ENCODE peak calls at places on chromosomes 5 and 9, in four cellular contexts. One of them, this sample, is unnamed.

GRCh38 chr9:94065535-94065961 is 18.7 kb upstream of the PTPDC1 start:
- DNase-seq in endodermal cell: peak
- DNase-seq in GM12865: peak
- DNase-seq in A549: peak
- DNase-seq in this sample: peak

GRCh38 chr9:24009322-24009721 is 183.3 kb upstream of the ELAVL2 start:
- DNase-seq in A549: no peak
- DNase-seq in GM12865: no peak
- DNase-seq in endodermal cell: no peak
- DNase-seq in this sample: no peak

GRCh38 chr5:142587354-142587965 is 98.4 kb downstream of the FGF1 start:
- DNase-seq in GM12865: peak
- DNase-seq in A549: peak
- DNase-seq in endodermal cell: peak
- DNase-seq in this sample: peak

GRCh38 chr9:76355886-76356285 is 38.3 kb downstream of the RFK start:
- DNase-seq in GM12865: no peak
- DNase-seq in A549: no peak
- DNase-seq in endodermal cell: no peak
- DNase-seq in this sample: no peak

GRCh38 chr9:1332161-1332560 is 282.0 kb downstream of the DMRT2 start:
- DNase-seq in A549: no peak
- DNase-seq in GM12865: no peak
- DNase-seq in endodermal cell: no peak
- DNase-seq in this sample: peak

GRCh38 chr5:112581811-112582320 is 155.8 kb upstream of the APC start:
- DNase-seq in A549: no peak
- DNase-seq in endodermal cell: no peak
- DNase-seq in GM12865: no peak
- DNase-seq in this sample: no peak

GRCh38 chr5:108260105-108260857 is 121.6 kb downstream of the FBXL17 start:
- DNase-seq in GM12865: peak
- DNase-seq in endodermal cell: peak
- DNase-seq in A549: peak
- DNase-seq in this sample: peak

GRCh38 chr5:170216262-170216864 is 16.4 kb upstream of the C5orf58 start:
- DNase-seq in endodermal cell: peak
- DNase-seq in A549: peak
- DNase-seq in GM12865: peak
- DNase-seq in this sample: peak

GRCh38 chr5:107104774-107105050 is 566.0 kb downstream of the EFNA5 start:
- DNase-seq in GM12865: peak
- DNase-seq in endodermal cell: peak
- DNase-seq in A549: peak
- DNase-seq in this sample: no peak

GRCh38 chr9:112475318-112475717 is 11.3 kb upstream of the KIAA1958 start:
- DNase-seq in A549: no peak
- DNase-seq in GM12865: no peak
- DNase-seq in endodermal cell: no peak
- DNase-seq in this sample: no peak

GRCh38 chr5:115028557-115028956 is 141.2 kb downstream of the TRIM36 start:
- DNase-seq in endodermal cell: peak
- DNase-seq in A549: no peak
- DNase-seq in GM12865: no peak
- DNase-seq in this sample: no peak

DNA sequence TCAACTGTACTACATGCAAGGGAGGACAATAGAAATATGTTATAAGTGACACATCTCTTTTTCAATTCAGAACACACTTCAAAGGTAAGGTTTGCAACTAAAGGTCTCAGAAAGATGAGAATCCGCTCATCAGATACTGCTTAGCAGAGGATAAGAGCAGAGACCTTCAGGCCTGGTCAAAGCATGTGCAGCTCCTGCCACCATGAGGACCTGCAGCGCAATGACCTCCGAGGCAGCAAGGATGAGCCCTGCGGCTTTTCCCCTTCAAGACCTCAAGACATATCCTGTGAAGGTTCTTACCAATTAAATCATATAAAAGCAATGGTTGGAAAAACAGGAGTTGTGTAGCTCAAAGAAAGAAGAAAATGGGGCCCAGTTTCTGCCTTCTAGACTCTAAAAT is 135.8 kb downstream of the TRIM36 start:
- DNase-seq in endodermal cell: peak
- DNase-seq in A549: no peak
- DNase-seq in GM12865: peak
- DNase-seq in this sample: peak
- TF ChIP-seq CTCF in endodermal cell: peak
- TF ChIP-seq CTCF in A549: no peak
- TF ChIP-seq CTCF in GM12865: peak
- TF ChIP-seq CTCF in this sample: no peak

DNA sequence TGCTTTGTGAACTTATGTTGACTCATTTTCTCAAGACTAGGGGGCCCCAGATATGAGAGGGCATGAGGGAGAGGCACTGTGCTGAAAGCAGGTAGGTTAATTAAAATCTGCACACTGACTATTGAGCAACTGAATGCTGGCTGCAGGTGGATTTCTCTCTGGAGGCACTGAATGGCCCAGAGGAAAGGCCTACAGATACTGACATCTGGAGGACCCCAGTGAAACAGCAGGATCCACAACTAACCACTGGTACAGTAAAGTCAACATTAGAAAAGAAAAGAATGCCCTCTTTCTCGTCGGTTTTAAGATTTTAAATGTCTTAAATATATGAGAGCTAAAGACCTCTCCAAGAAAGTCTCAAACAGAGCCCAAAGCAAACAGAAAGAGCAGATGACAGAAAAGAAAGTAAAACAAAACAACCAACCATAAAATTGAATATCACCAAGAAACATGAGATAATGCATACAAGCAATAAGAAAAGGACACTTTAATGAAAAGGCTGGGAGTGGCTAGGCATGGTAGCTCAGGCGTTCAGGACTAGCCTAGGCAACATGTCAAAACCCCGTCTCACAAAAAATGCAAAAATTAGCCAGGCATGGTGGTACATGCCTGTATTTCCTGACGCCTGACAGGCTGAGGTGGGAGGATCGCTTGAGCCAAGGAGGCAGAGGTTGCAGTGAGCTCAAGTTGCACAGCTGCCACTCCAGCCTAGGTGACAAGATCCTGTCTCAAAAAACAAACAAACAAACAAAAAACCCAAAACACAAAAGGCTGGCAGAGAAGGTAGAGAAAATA is 43.3 kb downstream of the PUM3 start:
- DNase-seq in A549: no peak
- DNase-seq in endodermal cell: no peak
- DNase-seq in GM12865: no peak
- DNase-seq in this sample: peak
- TF ChIP-seq CTCF in A549: no peak
- TF ChIP-seq CTCF in endodermal cell: peak
- TF ChIP-seq CTCF in GM12865: no peak
- TF ChIP-seq CTCF in this sample: no peak

GRCh38 chr5:134465856-134466240 is 54.2 kb upstream of the CDKN2AIPNL start:
- DNase-seq in GM12865: peak
- DNase-seq in A549: peak
- DNase-seq in endodermal cell: peak
- DNase-seq in this sample: peak
- TF ChIP-seq CTCF in GM12865: no peak
- TF ChIP-seq CTCF in A549: no peak
- TF ChIP-seq CTCF in endodermal cell: no peak
- TF ChIP-seq CTCF in this sample: no peak

DNA sequence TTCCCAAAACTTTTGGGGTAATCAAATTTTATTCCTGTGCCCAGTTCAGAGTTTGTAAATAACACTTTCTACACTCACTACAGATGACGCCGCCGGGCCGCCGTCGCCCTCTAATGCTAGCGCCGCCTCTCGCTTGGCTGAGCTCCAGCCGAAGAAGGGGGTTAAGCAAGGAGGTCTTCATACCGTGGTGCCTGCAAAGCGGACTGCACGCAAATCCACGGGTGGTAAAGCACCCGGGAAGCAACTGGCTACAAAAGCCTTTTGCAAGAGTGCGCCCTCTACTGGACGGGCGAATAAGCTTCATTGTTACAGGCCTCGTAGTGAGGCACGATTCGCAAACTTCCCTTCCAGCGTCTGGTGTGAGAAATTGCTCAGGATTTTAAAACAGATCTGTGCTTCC is 280.4 kb downstream of the MEF2C start:
- DNase-seq in A549: no peak
- DNase-seq in GM12865: peak
- DNase-seq in endodermal cell: peak
- DNase-seq in this sample: peak
- TF ChIP-seq CTCF in A549: peak
- TF ChIP-seq CTCF in GM12865: peak
- TF ChIP-seq CTCF in endodermal cell: peak
- TF ChIP-seq CTCF in this sample: peak

DNA sequence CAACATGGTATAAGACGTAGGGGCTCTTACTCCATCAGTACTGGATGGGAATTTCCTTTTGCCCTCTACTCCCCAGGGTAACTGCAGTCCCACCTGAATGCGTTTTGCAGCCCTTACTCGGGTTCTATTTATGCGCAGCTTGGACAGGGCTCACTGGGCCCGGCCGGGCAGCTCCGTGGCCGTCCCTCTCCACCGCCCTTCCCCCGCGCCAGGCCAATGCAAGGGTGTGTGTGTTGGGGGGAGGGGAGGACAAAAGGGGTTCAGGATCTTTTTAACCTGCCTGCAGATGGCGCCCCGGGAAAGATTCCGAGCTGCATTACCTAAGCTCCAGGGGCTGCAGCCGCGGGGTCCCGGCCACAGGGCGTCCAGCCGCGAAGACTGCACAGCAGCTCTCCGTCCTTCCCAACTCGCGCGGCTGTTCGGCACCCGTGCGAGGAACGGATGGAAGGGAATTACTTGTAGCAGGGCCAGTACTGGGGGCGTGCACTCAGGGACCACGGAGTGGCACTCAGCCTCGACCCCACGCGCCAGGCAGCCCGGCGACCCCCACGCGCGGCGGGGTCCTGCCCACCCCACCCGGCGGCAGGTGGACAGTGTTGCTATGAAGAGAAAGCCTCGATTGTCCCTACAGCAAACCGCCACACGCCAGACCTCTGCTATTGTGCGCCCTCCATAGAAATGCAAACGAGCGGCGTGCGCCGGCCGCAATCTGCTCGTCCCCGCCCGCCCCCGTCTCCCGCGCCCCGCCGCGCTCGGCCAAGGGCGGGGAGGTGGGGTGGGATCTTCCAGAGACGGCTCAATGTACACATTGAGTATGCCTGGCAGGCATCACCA is 966 bp upstream of the GADD45G start:
- DNase-seq in GM12865: no peak
- DNase-seq in endodermal cell: peak
- DNase-seq in A549: peak
- DNase-seq in this sample: peak
- TF ChIP-seq CTCF in GM12865: peak
- TF ChIP-seq CTCF in endodermal cell: peak
- TF ChIP-seq CTCF in A549: peak
- TF ChIP-seq CTCF in this sample: peak

GRCh38 chr5:135158315-135158697 is 124.3 kb upstream of the PITX1 start:
- DNase-seq in GM12865: no peak
- DNase-seq in A549: no peak
- DNase-seq in endodermal cell: no peak
- DNase-seq in this sample: no peak

GRCh38 chr5:135155616-135156214 is 121.7 kb upstream of the PITX1 start:
- DNase-seq in endodermal cell: peak
- DNase-seq in GM12865: no peak
- DNase-seq in A549: no peak
- DNase-seq in this sample: no peak

GRCh38 chr5:135157421-135158314 is 123.6 kb upstream of the PITX1 start:
- DNase-seq in endodermal cell: peak
- DNase-seq in A549: no peak
- DNase-seq in GM12865: no peak
- DNase-seq in this sample: no peak

GRCh38 chr5:135156337-135156714 is 122.3 kb upstream of the PITX1 start:
- DNase-seq in GM12865: no peak
- DNase-seq in endodermal cell: no peak
- DNase-seq in A549: no peak
- DNase-seq in this sample: no peak

GRCh38 chr5:135156715-135157404 is 122.8 kb upstream of the PITX1 start:
- DNase-seq in A549: no peak
- DNase-seq in endodermal cell: peak
- DNase-seq in GM12865: no peak
- DNase-seq in this sample: peak
- TF ChIP-seq CTCF in A549: no peak
- TF ChIP-seq CTCF in endodermal cell: no peak
- TF ChIP-seq CTCF in GM12865: no peak
- TF ChIP-seq CTCF in this sample: no peak

GRCh38 chr9:133960568-133961129 is 31.5 kb downstream of the VAV2 start:
- DNase-seq in GM12865: no peak
- DNase-seq in endodermal cell: no peak
- DNase-seq in A549: no peak
- DNase-seq in this sample: no peak
- TF ChIP-seq CTCF in GM12865: no peak
- TF ChIP-seq CTCF in endodermal cell: peak
- TF ChIP-seq CTCF in A549: no peak
- TF ChIP-seq CTCF in this sample: no peak

DNA sequence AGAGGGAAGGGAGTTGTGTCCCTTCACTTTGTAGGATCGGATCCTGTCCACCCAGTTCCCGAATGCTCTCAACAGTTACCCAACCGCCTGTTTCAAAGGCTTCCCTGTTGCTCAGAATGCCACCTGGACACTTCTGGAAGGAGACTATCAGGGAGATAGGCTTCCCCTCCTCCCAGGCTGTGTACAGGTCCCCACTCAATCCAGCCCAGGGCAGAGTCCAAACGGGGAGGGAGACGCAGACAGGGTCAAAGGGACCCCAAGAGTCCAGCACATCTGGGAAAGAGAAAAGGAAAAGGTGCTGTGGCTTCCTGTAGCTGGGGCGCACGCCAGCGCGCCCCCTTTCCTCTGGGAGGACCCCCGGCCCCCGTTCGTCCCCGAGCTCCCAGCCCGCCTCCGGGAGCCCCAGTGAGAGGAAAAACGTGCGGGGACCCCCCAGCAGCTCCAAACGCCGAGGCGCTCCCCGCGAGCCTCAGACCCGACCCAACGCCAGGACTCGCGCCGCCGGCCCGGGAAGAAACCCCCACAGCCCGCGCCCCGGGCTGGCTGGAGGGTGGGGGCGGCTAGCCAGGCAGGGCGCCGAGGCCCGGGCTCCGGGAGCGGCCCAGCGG is 640 bp downstream of the SURF4 start:
- DNase-seq in GM12865: peak
- DNase-seq in endodermal cell: peak
- DNase-seq in A549: peak
- DNase-seq in this sample: peak
- TF ChIP-seq CTCF in GM12865: no peak
- TF ChIP-seq CTCF in endodermal cell: no peak
- TF ChIP-seq CTCF in A549: peak
- TF ChIP-seq CTCF in this sample: no peak

GRCh38 chr5:72584466-72584865 is 77.3 kb upstream of the ZNF366 start:
- DNase-seq in A549: no peak
- DNase-seq in endodermal cell: no peak
- DNase-seq in GM12865: peak
- DNase-seq in this sample: no peak
- TF ChIP-seq CTCF in A549: no peak
- TF ChIP-seq CTCF in endodermal cell: peak
- TF ChIP-seq CTCF in GM12865: peak
- TF ChIP-seq CTCF in this sample: no peak

This sample was measured in MCF 10A.